ENCODE peak calls at places on chromosomes 6 and 20, in eight cellular contexts. One of them, this sample, is unnamed.

GRCh38 chr6:24401458-24401857 is 1.3 kb upstream of the MRS2 start:
- DNase-seq in tibial nerve: no peak
- DNase-seq in CD8-positive, alpha-beta memory T cell: no peak
- DNase-seq in colonic mucosa: no peak
- DNase-seq in astrocyte: no peak
- DNase-seq in thyroid gland: no peak
- DNase-seq in hepatocyte: no peak
- DNase-seq in sigmoid colon: no peak
- DNase-seq in this sample: no peak

GRCh38 chr6:28710466-28711191 is 184.9 kb downstream of the GPX5 start:
- DNase-seq in thyroid gland: no peak
- DNase-seq in tibial nerve: no peak
- DNase-seq in sigmoid colon: no peak
- DNase-seq in CD8-positive, alpha-beta memory T cell: no peak
- DNase-seq in hepatocyte: peak; percentile 48
- DNase-seq in astrocyte: peak; percentile 47
- DNase-seq in colonic mucosa: no peak
- DNase-seq in this sample: peak; percentile 82

GRCh38 chr20:4067600-4068261 is 52.4 kb upstream of the RNF24 start:
- DNase-seq in colonic mucosa: no peak
- DNase-seq in sigmoid colon: peak; percentile 44
- DNase-seq in CD8-positive, alpha-beta memory T cell: no peak
- DNase-seq in tibial nerve: no peak
- DNase-seq in hepatocyte: no peak
- DNase-seq in thyroid gland: no peak
- DNase-seq in astrocyte: peak; percentile 79
- DNase-seq in this sample: peak; percentile 94

GRCh38 chr6:125952764-125953501 is 3.6 kb upstream of the HINT3 start:
- DNase-seq in hepatocyte: peak; percentile 73
- DNase-seq in CD8-positive, alpha-beta memory T cell: no peak
- DNase-seq in tibial nerve: no peak
- DNase-seq in thyroid gland: no peak
- DNase-seq in sigmoid colon: no peak
- DNase-seq in astrocyte: no peak
- DNase-seq in colonic mucosa: no peak
- DNase-seq in this sample: peak; percentile 42

GRCh38 chr20:3563548-3564177 is 92.8 kb downstream of the ATRN start:
- DNase-seq in sigmoid colon: no peak
- DNase-seq in astrocyte: peak; percentile 14
- DNase-seq in CD8-positive, alpha-beta memory T cell: peak; percentile 14
- DNase-seq in thyroid gland: no peak
- DNase-seq in colonic mucosa: peak; percentile 20
- DNase-seq in tibial nerve: peak; percentile 41
- DNase-seq in hepatocyte: peak; percentile 66
- DNase-seq in this sample: peak; percentile 67

GRCh38 chr6:30615219-30615957 is 1.7 kb downstream of the PPP1R10 start:
- DNase-seq in CD8-positive, alpha-beta memory T cell: peak; percentile 52
- DNase-seq in sigmoid colon: peak; percentile 71
- DNase-seq in thyroid gland: peak; percentile 52
- DNase-seq in hepatocyte: peak; percentile 75
- DNase-seq in tibial nerve: no peak
- DNase-seq in colonic mucosa: peak; percentile 46
- DNase-seq in astrocyte: peak; percentile 84
- DNase-seq in this sample: peak; percentile 89

GRCh38 chr20:40333591-40333990 is 355.4 kb downstream of the MAFB start:
- DNase-seq in hepatocyte: no peak
- DNase-seq in astrocyte: no peak
- DNase-seq in colonic mucosa: no peak
- DNase-seq in sigmoid colon: no peak
- DNase-seq in thyroid gland: no peak
- DNase-seq in CD8-positive, alpha-beta memory T cell: no peak
- DNase-seq in tibial nerve: no peak
- DNase-seq in this sample: no peak

GRCh38 chr6:120869397-120869796 is 464.9 kb downstream of the TBC1D32 start:
- DNase-seq in hepatocyte: peak; percentile 23
- DNase-seq in thyroid gland: no peak
- DNase-seq in astrocyte: no peak
- DNase-seq in colonic mucosa: no peak
- DNase-seq in CD8-positive, alpha-beta memory T cell: no peak
- DNase-seq in tibial nerve: no peak
- DNase-seq in sigmoid colon: no peak
- DNase-seq in this sample: no peak

GRCh38 chr6:95545691-95546090 is 31.6 kb upstream of the MANEA start:
- DNase-seq in thyroid gland: no peak
- DNase-seq in astrocyte: no peak
- DNase-seq in hepatocyte: no peak
- DNase-seq in tibial nerve: no peak
- DNase-seq in sigmoid colon: no peak
- DNase-seq in colonic mucosa: no peak
- DNase-seq in CD8-positive, alpha-beta memory T cell: no peak
- DNase-seq in this sample: peak; percentile 39
- H3K4me3 ChIP-seq in thyroid gland: no peak overlapping the region
- H3K4me3 ChIP-seq in astrocyte: no peak overlapping the region
- H3K4me3 ChIP-seq in hepatocyte: no peak overlapping the region
- H3K4me3 ChIP-seq in tibial nerve: no peak overlapping the region
- H3K4me3 ChIP-seq in sigmoid colon: no peak overlapping the region
- H3K4me3 ChIP-seq in colonic mucosa: no peak overlapping the region
- H3K4me3 ChIP-seq in CD8-positive, alpha-beta memory T cell: no peak overlapping the region
- H3K4me3 ChIP-seq in this sample: no peak overlapping the region

GRCh38 chr6:2840794-2841061 is 935 bp downstream of the SERPINB1 start:
- DNase-seq in astrocyte: no peak
- DNase-seq in thyroid gland: no peak
- DNase-seq in sigmoid colon: no peak
- DNase-seq in CD8-positive, alpha-beta memory T cell: no peak
- DNase-seq in tibial nerve: no peak
- DNase-seq in colonic mucosa: no peak
- DNase-seq in hepatocyte: no peak
- DNase-seq in this sample: no peak

GRCh38 chr6:2841264-2842138 is at the start of gene SERPINB1:
- DNase-seq in tibial nerve: peak; percentile 68
- DNase-seq in sigmoid colon: peak; percentile 93
- DNase-seq in hepatocyte: peak; percentile 94
- DNase-seq in thyroid gland: peak; percentile 86
- DNase-seq in colonic mucosa: peak; percentile 94
- DNase-seq in astrocyte: peak; percentile 90
- DNase-seq in CD8-positive, alpha-beta memory T cell: peak; percentile 70
- DNase-seq in this sample: peak; percentile 85

GRCh38 chr6:2839195-2839981 is 2.3 kb downstream of the SERPINB1 start:
- DNase-seq in hepatocyte: peak; percentile 76
- DNase-seq in astrocyte: peak; percentile 76
- DNase-seq in thyroid gland: peak; percentile 55
- DNase-seq in CD8-positive, alpha-beta memory T cell: no peak
- DNase-seq in sigmoid colon: no peak
- DNase-seq in colonic mucosa: no peak
- DNase-seq in tibial nerve: no peak
- DNase-seq in this sample: peak; percentile 60

GRCh38 chr6:2842139-2842552 is 483 bp upstream of the SERPINB1 start:
- DNase-seq in CD8-positive, alpha-beta memory T cell: no peak
- DNase-seq in tibial nerve: no peak
- DNase-seq in thyroid gland: no peak
- DNase-seq in astrocyte: no peak
- DNase-seq in sigmoid colon: no peak
- DNase-seq in colonic mucosa: peak; percentile 22
- DNase-seq in hepatocyte: no peak
- DNase-seq in this sample: no peak

DNA sequence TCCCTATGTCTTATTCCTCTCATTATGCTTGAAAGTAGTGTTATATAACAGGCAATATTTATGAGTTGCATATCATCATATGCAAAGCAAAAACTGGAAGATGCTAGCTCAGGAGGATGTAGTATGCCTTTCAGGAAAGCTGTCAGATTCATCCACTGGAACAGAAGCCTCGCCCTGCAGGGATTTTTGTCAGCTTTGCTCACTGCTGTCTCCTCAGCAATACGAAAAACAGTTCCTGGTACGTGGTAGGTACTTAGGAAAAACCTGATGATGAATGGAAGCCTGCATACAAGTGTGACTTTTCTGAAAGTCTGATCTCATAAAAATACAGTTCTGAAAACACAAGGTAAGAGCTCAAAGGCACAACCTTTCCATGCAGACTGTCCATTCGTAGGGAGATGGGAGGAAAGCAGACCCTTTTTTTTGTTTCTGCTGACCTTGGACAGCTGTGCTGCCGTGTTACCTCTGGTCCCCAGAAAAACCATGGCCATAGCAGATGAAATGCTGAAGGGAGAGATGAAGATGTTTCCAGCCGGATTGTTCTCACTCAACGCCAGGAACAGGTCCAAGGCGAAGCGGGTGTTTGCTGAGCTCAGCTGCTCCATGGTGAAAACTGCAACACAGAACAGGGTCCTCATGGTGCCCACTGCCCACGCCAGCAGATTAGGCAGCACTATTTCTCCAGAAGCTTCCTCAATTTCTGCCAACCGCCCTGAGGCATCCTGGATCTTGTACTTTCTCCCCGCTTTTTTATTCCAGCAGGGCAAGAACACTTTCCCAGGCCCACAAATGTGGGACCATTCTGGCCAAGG is 1.5 kb downstream of the SERPINB1 start:
- DNase-seq in tibial nerve: no peak
- DNase-seq in CD8-positive, alpha-beta memory T cell: no peak
- DNase-seq in thyroid gland: no peak
- DNase-seq in colonic mucosa: no peak
- DNase-seq in hepatocyte: no peak
- DNase-seq in sigmoid colon: no peak
- DNase-seq in astrocyte: no peak
- DNase-seq in this sample: no peak
- H3K4me3 ChIP-seq in tibial nerve: peak overlapping the region; percentile 67
- H3K4me3 ChIP-seq in CD8-positive, alpha-beta memory T cell: peak overlapping the region; percentile 37
- H3K4me3 ChIP-seq in thyroid gland: no peak overlapping the region
- H3K4me3 ChIP-seq in colonic mucosa: peak overlapping the region; percentile 45
- H3K4me3 ChIP-seq in hepatocyte: no peak overlapping the region
- H3K4me3 ChIP-seq in sigmoid colon: peak overlapping the region; percentile 79
- H3K4me3 ChIP-seq in astrocyte: no peak overlapping the region
- H3K4me3 ChIP-seq in this sample: no peak overlapping the region

GRCh38 chr20:14335122-14335521 is 2.3 kb downstream of the FLRT3 start:
- DNase-seq in hepatocyte: no peak
- DNase-seq in colonic mucosa: no peak
- DNase-seq in thyroid gland: no peak
- DNase-seq in sigmoid colon: no peak
- DNase-seq in CD8-positive, alpha-beta memory T cell: no peak
- DNase-seq in tibial nerve: no peak
- DNase-seq in astrocyte: no peak
- DNase-seq in this sample: no peak

GRCh38 chr20:14332796-14333345 is 4.5 kb downstream of the FLRT3 start:
- DNase-seq in tibial nerve: no peak
- DNase-seq in thyroid gland: no peak
- DNase-seq in astrocyte: no peak
- DNase-seq in sigmoid colon: no peak
- DNase-seq in hepatocyte: peak; percentile 11
- DNase-seq in CD8-positive, alpha-beta memory T cell: no peak
- DNase-seq in colonic mucosa: no peak
- DNase-seq in this sample: no peak

GRCh38 chr20:14333734-14334133 is 3.7 kb downstream of the FLRT3 start:
- DNase-seq in tibial nerve: no peak
- DNase-seq in colonic mucosa: no peak
- DNase-seq in sigmoid colon: no peak
- DNase-seq in astrocyte: no peak
- DNase-seq in CD8-positive, alpha-beta memory T cell: no peak
- DNase-seq in hepatocyte: no peak
- DNase-seq in thyroid gland: no peak
- DNase-seq in this sample: no peak

GRCh38 chr20:14336667-14337066 is 745 bp downstream of the FLRT3 start:
- DNase-seq in sigmoid colon: no peak
- DNase-seq in tibial nerve: no peak
- DNase-seq in thyroid gland: peak; percentile 16
- DNase-seq in hepatocyte: peak; percentile 53
- DNase-seq in CD8-positive, alpha-beta memory T cell: no peak
- DNase-seq in astrocyte: peak; percentile 3
- DNase-seq in colonic mucosa: no peak
- DNase-seq in this sample: peak; percentile 26

DNA sequence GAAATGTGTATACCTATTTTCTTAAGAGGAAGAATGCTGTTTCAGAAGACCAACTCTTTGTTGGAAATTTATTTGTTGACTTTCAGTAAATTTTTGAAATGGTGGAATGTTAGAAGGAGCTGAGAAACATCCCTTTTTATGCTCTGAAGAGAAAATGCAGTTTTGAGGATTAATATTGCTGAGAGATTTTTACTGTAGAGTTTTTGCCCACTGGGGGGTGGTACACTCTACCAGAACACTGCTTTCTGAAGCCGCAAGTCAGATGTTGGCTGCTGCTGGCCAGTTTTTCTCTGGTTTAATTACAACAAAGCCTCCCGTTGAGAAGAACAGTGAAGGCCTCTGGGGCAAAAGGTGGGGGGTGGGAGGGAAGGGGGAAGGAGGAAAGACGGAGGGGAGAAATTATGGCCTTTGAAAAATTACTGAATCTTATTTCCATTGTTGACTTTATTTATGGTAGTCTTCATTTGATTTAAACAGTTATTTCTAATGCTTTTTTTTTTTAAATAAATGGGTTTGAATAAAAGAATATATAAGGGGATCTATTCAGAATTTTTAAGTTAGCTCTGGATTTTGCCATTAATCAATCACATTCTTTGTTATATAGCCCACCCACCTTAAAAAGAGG is 3.0 kb downstream of the FLRT3 start:
- DNase-seq in colonic mucosa: no peak
- DNase-seq in astrocyte: peak; percentile 18
- DNase-seq in CD8-positive, alpha-beta memory T cell: no peak
- DNase-seq in hepatocyte: peak; percentile 86
- DNase-seq in tibial nerve: peak; percentile 31
- DNase-seq in thyroid gland: peak; percentile 67
- DNase-seq in sigmoid colon: peak; percentile 67
- DNase-seq in this sample: peak; percentile 60
- H3K4me3 ChIP-seq in colonic mucosa: no peak overlapping the region
- H3K4me3 ChIP-seq in astrocyte: no peak overlapping the region
- H3K4me3 ChIP-seq in CD8-positive, alpha-beta memory T cell: no peak overlapping the region
- H3K4me3 ChIP-seq in hepatocyte: peak overlapping the region; percentile 50
- H3K4me3 ChIP-seq in tibial nerve: peak overlapping the region; percentile 57
- H3K4me3 ChIP-seq in thyroid gland: no peak overlapping the region
- H3K4me3 ChIP-seq in sigmoid colon: peak overlapping the region; percentile 58
- H3K4me3 ChIP-seq in this sample: no peak overlapping the region

GRCh38 chr20:20369353-20370086 is 1.6 kb downstream of the INSM1 start:
- DNase-seq in CD8-positive, alpha-beta memory T cell: no peak
- DNase-seq in sigmoid colon: no peak
- DNase-seq in hepatocyte: peak; percentile 17
- DNase-seq in thyroid gland: peak; percentile 51
- DNase-seq in tibial nerve: no peak
- DNase-seq in astrocyte: no peak
- DNase-seq in colonic mucosa: peak; percentile 52
- DNase-seq in this sample: no peak
- H3K4me3 ChIP-seq in CD8-positive, alpha-beta memory T cell: no peak overlapping the region
- H3K4me3 ChIP-seq in sigmoid colon: peak overlapping the region; percentile 40
- H3K4me3 ChIP-seq in hepatocyte: no peak overlapping the region
- H3K4me3 ChIP-seq in thyroid gland: no peak overlapping the region
- H3K4me3 ChIP-seq in tibial nerve: peak overlapping the region; percentile 46
- H3K4me3 ChIP-seq in astrocyte: no peak overlapping the region
- H3K4me3 ChIP-seq in colonic mucosa: no peak overlapping the region
- H3K4me3 ChIP-seq in this sample: no peak overlapping the region

DNA sequence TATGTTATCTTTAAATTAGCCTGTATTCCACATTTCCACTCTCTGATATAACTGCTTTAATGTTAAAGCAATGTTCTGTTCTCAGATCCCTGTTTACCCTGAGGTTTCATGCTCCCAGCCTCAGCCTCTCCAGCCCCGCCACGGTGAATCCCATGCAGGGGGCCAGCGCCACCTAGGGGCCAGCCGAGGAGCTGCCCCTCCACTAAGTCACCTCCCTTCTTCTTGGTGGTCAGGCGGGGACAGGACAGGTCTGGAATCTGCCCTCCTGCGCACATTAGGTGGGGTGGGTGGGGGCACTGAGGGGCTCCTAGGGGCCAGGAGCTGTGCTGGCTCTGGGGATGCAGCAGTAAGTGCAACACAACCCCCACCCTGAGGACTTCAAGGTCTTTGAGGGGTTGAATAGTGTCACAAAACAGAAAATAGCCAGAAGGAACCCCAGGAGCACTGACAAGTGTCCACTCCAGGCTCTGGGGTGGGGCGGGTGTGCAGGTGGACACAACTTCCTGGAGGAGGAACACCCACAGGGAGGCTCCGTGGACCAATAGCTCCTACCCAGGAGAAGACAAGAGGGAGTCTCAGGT is 61.6 kb downstream of the RAB44 start:
- DNase-seq in hepatocyte: peak; percentile 92
- DNase-seq in CD8-positive, alpha-beta memory T cell: peak; percentile 60
- DNase-seq in thyroid gland: peak; percentile 82
- DNase-seq in colonic mucosa: peak; percentile 89
- DNase-seq in astrocyte: peak; percentile 16
- DNase-seq in sigmoid colon: peak; percentile 92
- DNase-seq in tibial nerve: peak; percentile 78
- DNase-seq in this sample: peak; percentile 58
- H3K4me3 ChIP-seq in hepatocyte: no peak overlapping the region
- H3K4me3 ChIP-seq in CD8-positive, alpha-beta memory T cell: no peak overlapping the region
- H3K4me3 ChIP-seq in thyroid gland: no peak overlapping the region
- H3K4me3 ChIP-seq in colonic mucosa: no peak overlapping the region
- H3K4me3 ChIP-seq in astrocyte: no peak overlapping the region
- H3K4me3 ChIP-seq in sigmoid colon: no peak overlapping the region
- H3K4me3 ChIP-seq in tibial nerve: no peak overlapping the region
- H3K4me3 ChIP-seq in this sample: no peak overlapping the region